ENCODE peak calls at places on chromosomes 5 and 9, in seven cellular contexts. H, Y, U, M, Z, E and P are unnamed samples.

GRCh38 chr5:177128551-177128976 is 5.0 kb upstream of the NSD1 start:
- DNase-seq in M (no peak), U (no peak), H (no peak), E (peak; percentile 35), Z (peak; percentile 26), Y (no peak), P (no peak)

GRCh38 chr9:692636-693459 is 148.6 kb upstream of the DMRT1 start:
- DNase-seq in M (peak; percentile 42), E (no peak), H (peak; percentile 55), Z (peak; percentile 68), Y (no peak), U (no peak), P (no peak)

GRCh38 chr9:92173318-92173717 is 58.1 kb upstream of the SPTLC1 start:
- DNase-seq in H (no peak), U (no peak), E (no peak), Z (no peak), Y (no peak), M (no peak), P (no peak)

GRCh38 chr5:84862132-84862531 is 477.5 kb upstream of the EDIL3 start:
- DNase-seq in H (no peak), E (no peak), M (no peak), Z (no peak), U (no peak), Y (no peak), P (no peak)

GRCh38 chr9:129962889-129963703 is 79.9 kb downstream of the FNBP1 start:
- DNase-seq in H (no peak), Y (no peak), E (peak; percentile 50), Z (peak; percentile 74), U (peak; percentile 18), M (peak; percentile 82), P (peak; percentile 77)

GRCh38 chr9:78831726-78832125 is 534.8 kb downstream of the PSAT1 start:
- DNase-seq in E (no peak), Y (no peak), U (no peak), M (no peak), Z (peak; percentile 16), H (no peak), P (no peak)

GRCh38 chr9:99019523-99020331 is 76.0 kb downstream of the COL15A1 start:
- DNase-seq in M (peak; percentile 55), Y (peak; percentile 53), Z (peak; percentile 95), H (no peak), U (no peak), E (no peak), P (no peak)

GRCh38 chr9:17402309-17402708 is 176.6 kb upstream of the SH3GL2 start:
- DNase-seq in E (no peak), Y (no peak), U (no peak), Z (peak; percentile 36), M (peak; percentile 78), H (no peak), P (no peak)

GRCh38 chr5:142976861-142977260 is 206.7 kb downstream of the ARHGAP26 start:
- DNase-seq in E (no peak), M (no peak), H (no peak), U (no peak), Z (peak; percentile 49), Y (no peak), P (no peak)

GRCh38 chr5:20524956-20525529 is 537.0 kb upstream of the CDH18 start:
- DNase-seq in E (no peak), U (no peak), H (no peak), Z (no peak), Y (no peak), M (no peak), P (no peak)

GRCh38 chr5:169895876-169896275 is 84.4 kb downstream of the INSYN2B start:
- DNase-seq in U (no peak), Y (no peak), E (no peak), M (no peak), Z (peak; percentile 34), H (no peak), P (no peak)

GRCh38 chr5:55226027-55226933 is 835 bp downstream of the MCIDAS start:
- DNase-seq in Y (no peak), U (peak; percentile 46), E (no peak), Z (peak; percentile 67), M (peak; percentile 84), H (peak; percentile 10), P (no peak)

GRCh38 chr5:133895979-133896378 is 72.4 kb downstream of the C5orf15 start:
- DNase-seq in E (no peak), U (no peak), M (no peak), Y (no peak), Z (no peak), H (no peak), P (no peak)

GRCh38 chr5:145835839-145836222 is 689 bp upstream of the PRELID2 start:
- DNase-seq in U (no peak), M (no peak), H (no peak), E (no peak), Y (no peak), Z (no peak), P (no peak)

GRCh38 chr9:95383198-95383673 is 65.7 kb upstream of the FANCC start:
- DNase-seq in U (no peak), Z (peak; percentile 58), E (no peak), Y (no peak), M (peak; percentile 94), H (no peak), P (no peak)

DNA sequence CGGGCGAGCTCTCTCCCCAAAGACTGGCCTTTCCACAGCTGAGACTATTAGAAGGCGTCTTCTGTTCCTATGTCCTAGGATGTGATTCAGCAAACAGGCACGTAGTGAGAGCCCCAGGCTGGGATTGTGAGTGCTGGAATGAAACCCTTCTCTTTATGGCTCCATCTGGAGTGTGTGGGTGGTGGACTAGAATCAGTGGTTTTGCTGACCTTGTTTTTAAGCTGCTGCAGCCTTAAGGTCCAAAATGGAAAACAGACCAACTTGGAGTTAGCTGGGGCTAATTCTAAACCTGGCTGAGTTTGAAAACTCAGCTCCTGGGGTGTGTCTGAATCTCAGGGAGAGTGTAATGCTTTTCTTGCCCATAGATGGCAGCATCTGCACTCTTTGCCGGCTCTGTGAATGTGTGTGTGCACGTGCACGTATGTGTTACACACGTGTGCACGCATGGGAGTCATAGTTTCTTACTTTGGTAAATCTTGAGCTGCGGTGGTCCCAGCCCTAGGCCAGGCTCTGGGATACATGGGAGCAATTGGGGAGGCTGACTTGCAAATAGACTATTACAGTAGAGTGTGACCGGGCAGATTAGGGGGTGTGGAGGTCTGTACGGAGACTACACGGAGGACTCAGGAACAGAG is 10.7 kb downstream of the GSN start:
- DNase-seq in M (peak; percentile 73), Y (peak; percentile 94), Z (peak; percentile 99), U (peak; percentile 70), E (peak; percentile 84), H (no peak), P (peak; percentile 88)
- H3K4me3 ChIP-seq in M (no peak overlapping the region), Y (no peak overlapping the region), Z (peak overlapping the region; percentile 59), U (no peak overlapping the region), E (no peak overlapping the region), H (no peak overlapping the region), P (peak overlapping the region; percentile 29)

GRCh38 chr5:67190856-67191255 is 5.7 kb downstream of the CD180 start:
- DNase-seq in Y (no peak), H (no peak), Z (no peak), U (no peak), E (no peak), M (peak; percentile 81), P (no peak)

GRCh38 chr5:67192719-67193464 is 3.7 kb downstream of the CD180 start:
- DNase-seq in M (no peak), Z (no peak), U (no peak), Y (no peak), E (no peak), H (no peak), P (no peak)

GRCh38 chr5:67194169-67194568 is 2.4 kb downstream of the CD180 start:
- DNase-seq in H (no peak), E (no peak), M (no peak), Z (no peak), Y (no peak), U (no peak), P (no peak)

GRCh38 chr5:67195406-67196275 is 958 bp downstream of the CD180 start:
- DNase-seq in M (no peak), Y (no peak), H (no peak), U (no peak), E (no peak), Z (no peak), P (no peak)

DNA sequence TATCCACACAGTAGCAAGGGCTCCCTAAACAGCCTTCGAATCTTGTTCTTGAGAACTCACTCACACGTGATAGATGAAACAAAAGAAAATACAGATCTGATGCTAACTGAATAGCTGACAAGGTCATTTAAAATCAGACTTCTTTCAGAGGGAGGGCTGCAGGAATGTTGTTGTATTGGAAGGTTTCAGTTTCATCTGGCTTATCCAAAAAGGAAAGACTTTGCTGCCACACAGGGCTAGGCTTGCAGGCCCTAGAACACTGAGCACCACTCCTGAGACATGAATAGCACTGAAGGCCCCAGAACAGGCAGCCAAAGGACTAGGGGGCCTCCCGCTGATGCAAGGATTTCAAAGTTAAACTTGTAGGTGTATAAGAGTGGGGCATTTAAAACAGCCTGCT is 3.1 kb downstream of the CD180 start:
- DNase-seq in H (no peak), U (no peak), E (no peak), Z (no peak), M (no peak), Y (no peak), P (no peak)
- H3K4me3 ChIP-seq in H (no peak overlapping the region), U (no peak overlapping the region), E (no peak overlapping the region), Z (no peak overlapping the region), M (no peak overlapping the region), Y (no peak overlapping the region), P (no peak overlapping the region)

DNA sequence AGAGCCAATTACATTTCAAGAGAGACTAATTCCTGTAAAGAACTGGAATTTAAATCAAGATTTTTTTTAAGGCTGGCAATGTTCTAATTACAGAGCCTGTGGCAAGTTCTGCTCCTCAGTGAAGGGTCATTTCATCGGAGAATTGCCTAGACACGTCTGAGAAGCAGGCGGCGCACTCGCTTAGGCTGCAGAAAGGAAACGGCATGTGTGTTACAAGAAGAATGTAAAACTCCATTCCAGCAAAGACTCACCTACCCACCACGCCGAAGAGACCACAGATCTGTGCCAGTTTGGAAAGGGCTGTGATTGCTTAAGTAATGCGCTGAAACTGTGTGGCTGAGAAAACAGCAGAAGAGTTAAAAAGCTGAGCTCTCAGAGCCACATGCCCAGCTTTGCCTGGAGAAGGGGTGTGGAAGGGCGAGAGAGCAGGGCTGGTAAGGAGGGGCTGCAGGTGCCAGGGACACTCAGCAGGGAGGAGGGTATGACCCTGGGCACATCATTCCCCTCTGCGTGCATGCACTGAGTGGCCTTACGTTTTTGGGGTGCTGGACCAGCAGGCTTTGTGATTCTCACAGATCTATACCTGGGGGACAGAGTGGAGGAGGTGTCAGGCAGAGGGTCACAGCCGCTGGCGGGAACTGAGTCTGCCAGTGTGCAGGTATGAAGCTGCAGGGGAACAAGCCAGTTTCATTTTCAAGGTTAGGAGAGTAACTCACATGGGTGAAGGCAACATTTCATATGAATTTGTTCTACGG is 17.8 kb upstream of the SLC25A51 start:
- DNase-seq in M (no peak), Y (peak; percentile 72), U (peak; percentile 13), E (peak; percentile 14), H (no peak), Z (no peak), P (no peak)
- H3K4me3 ChIP-seq in M (no peak overlapping the region), Y (no peak overlapping the region), U (no peak overlapping the region), E (no peak overlapping the region), H (no peak overlapping the region), Z (no peak overlapping the region), P (no peak overlapping the region)

GRCh38 chr5:17224858-17225436 is 7.5 kb downstream of the BASP1 start:
- DNase-seq in M (no peak), H (no peak), Y (no peak), U (no peak), E (no peak), Z (peak; percentile 76), P (no peak)
- H3K4me3 ChIP-seq in M (no peak overlapping the region), H (no peak overlapping the region), Y (no peak overlapping the region), U (no peak overlapping the region), E (no peak overlapping the region), Z (peak overlapping the region; percentile 26), P (no peak overlapping the region)

GRCh38 chr5:140344683-140345423 is 1.6 kb downstream of the HBEGF start:
- DNase-seq in M (peak; percentile 67), H (no peak), Z (peak; percentile 60), E (no peak), U (peak; percentile 58), Y (no peak), P (no peak)
- H3K4me3 ChIP-seq in M (no peak overlapping the region), H (peak overlapping the region; percentile 65), Z (peak overlapping the region; percentile 78), E (peak overlapping the region; percentile 68), U (no peak overlapping the region), Y (no peak overlapping the region), P (peak overlapping the region; percentile 93)